ENCODE peak calls at places on chromosomes 6 and 20, in seven cellular contexts. F is HCT116, A is H1, I is A673, U is K562, S is GM12878, V is neural progenitor cell. L is an unnamed sample.
A peak's percentile ranks its signal among the peaks of the same experiment; 100 is the strongest.

GRCh38 chr6:107585815-107586435 is 96.0 kb downstream of the SOBP start:
- DNase-seq in F (no peak), A (no peak), I (peak; percentile 56), U (no peak), S (no peak), V (no peak), L (no peak)

GRCh38 chr6:52388790-52389189 is 26.8 kb downstream of the PAQR8 start:
- DNase-seq in F (no peak), A (no peak), I (no peak), U (no peak), S (no peak), V (no peak), L (no peak)

GRCh38 chr20:24831232-24831631 is 117.8 kb upstream of the CST7 start:
- DNase-seq in F (no peak), A (no peak), I (no peak), U (no peak), S (no peak), V (no peak), L (no peak)

GRCh38 chr6:114100421-114100820 is 129.5 kb upstream of the HDAC2 start:
- DNase-seq in F (no peak), A (no peak), I (no peak), U (no peak), S (no peak), V (no peak), L (peak; percentile 2)

GRCh38 chr20:57167971-57168693 is 98.3 kb downstream of the BMP7 start:
- DNase-seq in F (peak; percentile 29), A (no peak), I (peak; percentile 43), U (no peak), S (no peak), V (peak; percentile 32), L (peak; percentile 74)

GRCh38 chr20:3172933-3173581 is at the start of gene LZTS3:
- DNase-seq in F (no peak), A (peak; percentile 92), I (peak; percentile 86), U (peak; percentile 81), S (no peak), V (peak; percentile 93), L (peak; percentile 35)

GRCh38 chr20:58045579-58045978 is 182.9 kb downstream of the ANKRD60 start:
- DNase-seq in F (no peak), A (peak; percentile 28), I (no peak), U (no peak), S (no peak), V (no peak), L (no peak)

GRCh38 chr6:166145751-166146150 is 21.9 kb downstream of the TBXT start:
- DNase-seq in F (no peak), A (no peak), I (no peak), U (no peak), S (no peak), V (no peak), L (no peak)

GRCh38 chr6:13098808-13099570 is 229.3 kb downstream of the TBC1D7 start:
- DNase-seq in F (no peak), A (no peak), I (no peak), U (no peak), S (no peak), V (no peak), L (no peak)

GRCh38 chr20:38144608-38145093 is 20.4 kb downstream of the TGM2 start:
- DNase-seq in F (no peak), A (no peak), I (no peak), U (no peak), S (no peak), V (no peak), L (no peak)

GRCh38 chr6:48423640-48424365 is 312.8 kb upstream of the PTCHD4 start:
- DNase-seq in F (no peak), A (no peak), I (no peak), U (no peak), S (no peak), V (no peak), L (peak; percentile 41)

GRCh38 chr20:31966991-31967655 is 828 bp upstream of the XKR7 start:
- DNase-seq in F (no peak), A (no peak), I (no peak), U (no peak), S (no peak), V (no peak), L (no peak)

GRCh38 chr6:3734023-3734422 is 17.5 kb downstream of the PXDC1 start:
- DNase-seq in F (no peak), A (no peak), I (no peak), U (no peak), S (no peak), V (no peak), L (no peak)

GRCh38 chr6:106975699-106976032 is 1.1 kb upstream of the CD24 start:
- DNase-seq in F (no peak), A (no peak), I (no peak), U (no peak), S (no peak), V (peak; percentile 53), L (peak; percentile 26)

GRCh38 chr6:87444362-87444761 is 28.4 kb upstream of the SLC35A1 start:
- DNase-seq in F (no peak), A (no peak), I (no peak), U (no peak), S (no peak), V (peak; percentile 72), L (no peak)

GRCh38 chr6:144413418-144413817 is 128.3 kb downstream of the UTRN start:
- DNase-seq in F (no peak), A (no peak), I (no peak), U (no peak), S (no peak), V (no peak), L (peak; percentile 59)

GRCh38 chr6:33906413-33906812 is 102.6 kb upstream of the MLN start:
- DNase-seq in F (no peak), A (no peak), I (no peak), U (no peak), S (no peak), V (no peak), L (peak; percentile 45)

GRCh38 chr6:167836722-167837121 is 10.0 kb downstream of the AFDN start:
- DNase-seq in F (no peak), A (no peak), I (no peak), U (no peak), S (no peak), V (no peak), L (no peak)

GRCh38 chr6:151240036-151240685 is 394 bp downstream of the AKAP12 start:
- DNase-seq in F (peak; percentile 59), A (peak; percentile 85), I (peak; percentile 88), U (peak; percentile 82), S (no peak), V (peak; percentile 96), L (peak; percentile 43)

GRCh38 chr20:17504898-17505663 is 26.1 kb downstream of the BFSP1 start:
- DNase-seq in F (peak; percentile 27), A (peak; percentile 81), I (peak; percentile 74), U (peak; percentile 24), S (peak; percentile 25), V (peak; percentile 78), L (peak; percentile 84)

DNA sequence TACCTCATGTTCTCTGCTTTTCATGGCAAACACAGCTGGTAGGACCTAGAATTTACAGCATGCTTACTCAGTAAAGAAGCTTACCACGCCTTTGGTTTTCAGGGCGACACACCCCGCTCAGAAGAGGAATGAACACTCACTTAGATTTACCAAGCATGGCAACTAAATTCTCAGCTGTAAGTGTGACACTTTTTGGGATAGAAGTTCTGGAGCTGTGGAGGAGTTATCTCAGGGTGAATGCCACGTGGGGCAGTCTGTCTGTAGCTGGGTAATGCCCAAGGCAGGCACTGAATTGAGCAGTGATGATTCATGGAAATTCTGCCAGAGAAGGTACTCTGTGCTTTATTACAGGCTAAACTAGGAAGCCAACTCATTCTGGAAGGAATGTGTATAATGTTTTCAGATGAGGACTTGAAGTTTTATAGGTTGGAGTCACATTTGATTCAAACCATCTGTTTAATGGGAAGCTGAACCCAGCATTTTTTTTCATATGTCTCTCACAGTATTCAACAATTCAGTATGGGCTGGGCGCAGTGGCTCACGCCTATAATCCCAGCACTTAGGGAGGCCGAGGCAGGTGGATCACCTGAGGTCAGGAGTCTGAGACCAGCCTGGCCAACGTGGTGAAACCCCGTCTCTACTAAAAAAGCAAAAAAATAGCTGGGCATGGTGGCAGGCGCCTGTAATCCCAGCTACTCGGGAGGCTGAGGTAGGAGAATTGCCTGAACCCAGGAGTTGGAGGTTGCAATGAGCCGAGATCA is 3.5 kb upstream of the PRIM2 start:
- DNase-seq in F (peak; percentile 71), A (no peak), I (peak; percentile 79), U (no peak), S (no peak), V (no peak), L (peak; percentile 97)
- TF ChIP-seq CTCF in F (no peak), A (no peak), I (no peak), U (peak; percentile 10), S (no peak), V (no peak), L (no peak)

GRCh38 chr6:1383729-1384548 is 5.4 kb upstream of the FOXF2 start:
- DNase-seq in F (no peak), A (no peak), I (no peak), U (no peak), S (no peak), V (peak; percentile 55), L (no peak)
- TF ChIP-seq EZH2 in F (no peak), A (no peak), I (peak; percentile 66), U (no peak), S (no peak), V (peak; percentile 56), L (no peak)

GRCh38 chr6:158869604-158870417 is 50.6 kb upstream of the EZR start:
- DNase-seq in F (peak; percentile 99), A (peak; percentile 86), I (peak; percentile 96), U (peak; percentile 100), S (peak; percentile 98), V (peak; percentile 96), L (peak; percentile 97)
- TF ChIP-seq CTCF in F (peak; percentile 35), A (no peak), I (no peak), U (peak; percentile 68), S (peak; percentile 10), V (no peak), L (peak; percentile 14)

DNA sequence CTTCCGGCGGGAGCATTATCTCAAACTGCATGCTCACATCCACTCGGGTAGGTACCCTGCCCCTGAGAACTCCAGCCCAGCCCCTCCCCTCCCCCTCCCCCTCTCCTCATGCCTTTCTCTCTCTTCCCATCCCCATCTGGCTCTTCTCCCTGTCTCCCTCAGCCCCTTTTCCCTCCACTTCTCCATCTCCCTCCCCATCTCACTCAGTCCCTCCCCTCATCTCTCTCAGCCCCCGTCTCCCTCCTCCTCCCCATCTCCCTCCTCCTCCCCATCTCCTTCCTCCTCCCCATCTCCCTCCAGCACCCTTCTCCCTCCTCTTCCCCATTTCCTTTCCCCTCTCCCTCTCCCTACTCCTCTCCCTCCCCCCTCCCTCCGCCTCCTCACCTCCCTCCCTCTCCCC is 27.3 kb upstream of the CHMP4B start:
- DNase-seq in F (no peak), A (no peak), I (no peak), U (no peak), S (no peak), V (peak; percentile 38), L (no peak)
- TF ChIP-seq EZH2 in F (no peak), A (no peak), I (no peak), U (no peak), S (no peak), V (no peak), L (no peak)

GRCh38 chr6:26568601-26569432 is 27.9 kb upstream of the ABT1 start:
- DNase-seq in F (peak; percentile 92), A (peak; percentile 99), I (peak; percentile 93), U (peak; percentile 82), S (peak; percentile 100), V (peak; percentile 93), L (peak; percentile 98)
- TF ChIP-seq CTCF in F (no peak), A (peak; percentile 17), I (peak; percentile 47), U (peak; percentile 83), S (peak; percentile 79), V (peak; percentile 43), L (peak; percentile 54)